ENCODE peak calls at places on chromosomes 13 and 19, in six cellular contexts. E, G, U, X, B and R are unnamed samples.

GRCh38 chr13:98162935-98163334 is 14.1 kb downstream of the RNF113B start:
- DNase-seq in B (no peak), U (no peak), G (no peak), E (no peak), X (no peak), R (no peak)

GRCh38 chr13:73138276-73138950 is 79.6 kb downstream of the KLF5 start:
- DNase-seq in G (no peak), E (peak), X (no peak), B (peak), U (no peak), R (no peak)

GRCh38 chr13:106284358-106284757 is 251.1 kb downstream of the EFNB2 start:
- DNase-seq in G (no peak), E (no peak), U (peak), X (no peak), B (peak), R (no peak)

GRCh38 chr19:10454267-10454666 is 33.9 kb downstream of the PDE4A start:
- DNase-seq in X (no peak), U (no peak), G (no peak), E (no peak), B (peak), R (no peak)

GRCh38 chr19:46015080-46015960 is 7.5 kb downstream of the PGLYRP1 start:
- DNase-seq in U (peak), B (peak), E (peak), G (peak), X (no peak), R (no peak)

GRCh38 chr13:60707878-60708277 is 310.9 kb downstream of the TDRD3 start:
- DNase-seq in G (no peak), E (no peak), X (no peak), U (no peak), B (no peak), R (no peak)

GRCh38 chr19:6424190-6424938 is at the start of gene KHSRP:
- DNase-seq in E (no peak), X (no peak), B (peak), U (no peak), G (no peak), R (no peak)

GRCh38 chr13:30422056-30422914 is at the start of gene UBE2L5:
- DNase-seq in X (peak), E (peak), U (peak), G (no peak), B (peak), R (peak)

GRCh38 chr19:30286378-30286777 is 85.8 kb upstream of the ZNF536 start:
- DNase-seq in X (no peak), G (no peak), B (no peak), U (no peak), E (no peak), R (no peak)

GRCh38 chr19:41128692-41129091 is 14.5 kb downstream of the CYP2F1 start:
- DNase-seq in G (no peak), U (no peak), X (no peak), E (no peak), B (no peak), R (no peak)

GRCh38 chr13:72400859-72401258 is 326.6 kb downstream of the MZT1 start:
- DNase-seq in B (no peak), X (no peak), U (no peak), G (no peak), E (no peak), R (no peak)

GRCh38 chr19:45179063-45179847 is 671 bp downstream of the BLOC1S3 start:
- DNase-seq in X (no peak), E (peak), U (peak), G (no peak), B (peak), R (no peak)

GRCh38 chr13:93637852-93638251 is 411.2 kb downstream of the GPC6 start:
- DNase-seq in G (no peak), U (no peak), B (no peak), E (no peak), X (no peak), R (no peak)

GRCh38 chr19:16594131-16594586 is 21.9 kb upstream of the SLC35E1 start:
- DNase-seq in G (no peak), B (no peak), E (no peak), U (no peak), X (no peak), R (no peak)

GRCh38 chr19:54554896-54555295 is 18.7 kb upstream of the LILRA2 start:
- DNase-seq in G (no peak), X (no peak), E (no peak), U (no peak), B (no peak), R (no peak)

GRCh38 chr19:49564616-49565045 is 15.7 kb downstream of the NOSIP start:
- DNase-seq in E (no peak), U (no peak), B (no peak), G (no peak), X (no peak), R (no peak)

GRCh38 chr19:16417660-16418596 is 53.8 kb downstream of the EPS15L1 start:
- DNase-seq in U (peak), E (peak), B (peak), X (peak), G (peak), R (no peak)

GRCh38 chr13:38226496-38226895 is 123.2 kb upstream of the UFM1 start:
- DNase-seq in X (no peak), E (no peak), U (no peak), B (no peak), G (no peak), R (no peak)

GRCh38 chr13:50230365-50230978 is 215.2 kb downstream of the KCNRG start:
- DNase-seq in X (no peak), U (peak), G (no peak), E (no peak), B (peak), R (no peak)

GRCh38 chr19:35673121-35673804 is 6.9 kb downstream of the UPK1A start:
- DNase-seq in G (no peak), U (peak), E (peak), B (peak), X (no peak), R (no peak)

GRCh38 chr19:13121551-13122274 is 3.6 kb downstream of the NACC1 start:
- DNase-seq in G (no peak), B (no peak), X (no peak), E (no peak), U (no peak), R (no peak)

GRCh38 chr13:114244637-114245036 is 9.9 kb downstream of the CDC16 start:
- DNase-seq in G (no peak), B (no peak), E (no peak), U (no peak), X (no peak), R (no peak)
- TF ChIP-seq CTCF in G (no peak), B (no peak), E (no peak), U (no peak), X (no peak), R (no peak)

GRCh38 chr13:109764474-109765292 is 21.7 kb downstream of the IRS2 start:
- DNase-seq in G (no peak), X (no peak), B (peak), E (no peak), U (peak), R (no peak)
- TF ChIP-seq CTCF in G (no peak), X (no peak), B (peak), E (no peak), U (peak), R (peak)

GRCh38 chr19:39390759-39391592 is at the start of the genes MED29 and PAF1:
- DNase-seq in G (no peak), B (peak), X (peak), E (peak), U (peak), R (peak)
- TF ChIP-seq CTCF in G (no peak), B (no peak), X (no peak), E (no peak), U (no peak), R (peak)

DNA sequence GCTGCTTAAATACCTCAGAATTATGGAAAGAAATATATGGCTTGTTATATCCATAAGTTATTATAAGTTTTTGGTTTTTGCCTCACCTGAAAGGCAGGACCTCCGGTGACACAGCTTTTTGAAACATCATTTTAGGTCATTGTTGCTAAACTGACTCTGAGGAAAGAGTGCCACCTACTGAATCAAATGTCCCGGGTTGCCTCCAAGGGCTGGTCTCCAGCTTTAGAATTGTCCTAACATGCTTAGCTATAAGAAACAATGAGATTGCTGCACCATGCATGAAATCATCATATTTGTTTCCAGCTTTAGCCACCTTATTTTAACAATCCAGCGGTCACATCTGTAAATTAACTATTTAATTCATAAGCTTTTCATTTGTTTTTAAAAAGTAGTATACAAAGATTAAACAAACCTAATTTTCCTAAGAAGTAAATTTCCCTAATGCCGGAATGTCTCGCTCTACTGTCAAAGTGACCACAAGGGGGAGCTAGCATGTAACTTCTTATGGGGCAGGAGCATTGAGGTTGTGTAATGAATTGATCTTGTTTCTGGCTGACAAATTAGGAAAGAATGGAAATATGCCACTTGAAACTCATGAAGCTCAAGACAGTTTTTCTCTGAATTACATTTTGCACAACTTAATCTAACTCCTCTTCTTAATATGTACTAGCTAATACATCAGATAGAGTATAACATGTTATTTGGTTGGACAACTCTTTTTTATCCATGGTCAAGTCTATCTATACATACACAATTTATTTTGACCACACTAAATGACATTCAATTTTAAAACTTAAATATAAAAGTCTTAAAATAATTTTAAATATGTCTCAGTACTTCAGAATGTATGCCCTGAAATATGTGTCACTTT is 6.7 kb upstream of the PCDH17 start:
- DNase-seq in E (peak), B (peak), X (no peak), U (peak), G (no peak), R (peak)
- TF ChIP-seq CTCF in E (peak), B (peak), X (peak), U (peak), G (no peak), R (peak)

GRCh38 chr19:8373867-8374813 is 10.2 kb downstream of the ANGPTL4 start:
- DNase-seq in B (no peak), G (no peak), E (peak), X (peak), U (no peak), R (no peak)
- TF ChIP-seq CTCF in B (no peak), G (no peak), E (no peak), X (no peak), U (no peak), R (no peak)

GRCh38 chr13:46010148-46010547 is 42.4 kb downstream of the ZC3H13 start:
- DNase-seq in X (no peak), U (no peak), G (no peak), E (no peak), B (peak), R (no peak)
- TF ChIP-seq CTCF in X (no peak), U (peak), G (no peak), E (no peak), B (peak), R (peak)

DNA sequence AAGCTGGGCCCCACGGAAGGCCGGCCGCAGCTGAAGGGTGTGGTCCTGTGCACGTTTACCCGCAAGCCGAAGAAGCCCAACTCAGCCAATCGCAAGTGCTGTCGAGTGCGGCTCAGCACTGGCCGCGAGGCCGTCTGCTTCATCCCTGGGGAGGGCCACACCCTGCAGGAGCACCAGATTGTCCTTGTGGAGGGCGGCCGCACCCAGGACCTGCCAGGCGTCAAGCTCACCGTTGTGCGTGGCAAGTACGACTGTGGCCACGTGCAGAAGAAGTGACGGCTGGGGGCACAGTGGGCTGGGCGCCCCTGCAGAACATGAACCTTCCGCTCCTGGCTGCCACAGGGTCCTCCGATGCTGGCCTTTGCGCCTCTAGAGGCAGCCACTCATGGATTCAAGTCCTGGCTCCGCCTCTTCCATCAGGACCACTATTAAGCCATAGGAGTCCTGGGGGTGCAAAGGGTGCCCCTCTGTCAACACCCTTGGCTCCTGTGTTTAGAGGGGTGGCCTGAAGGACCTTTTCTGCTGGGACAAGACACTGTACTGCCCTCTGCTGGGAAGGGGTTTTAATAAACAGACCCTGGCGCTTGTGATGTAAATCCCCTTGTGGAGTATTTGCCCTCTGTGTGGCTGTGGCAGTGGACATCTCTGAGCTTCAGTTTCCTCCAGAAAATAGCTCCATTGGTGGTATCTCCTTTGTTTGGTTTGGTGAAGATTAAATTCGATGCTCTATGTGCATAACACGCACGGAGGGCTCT is 1.9 kb downstream of the MRPS12 start:
- DNase-seq in G (no peak), U (no peak), E (no peak), X (no peak), B (peak), R (no peak)
- TF ChIP-seq CTCF in G (no peak), U (no peak), E (no peak), X (no peak), B (peak), R (peak)

GRCh38 chr19:56223481-56223880 is 21.4 kb downstream of the ZSCAN5C start:
- DNase-seq in G (no peak), B (no peak), E (no peak), U (no peak), X (no peak), R (no peak)

GRCh38 chr19:56217039-56217949 is 15.2 kb downstream of the ZSCAN5C start:
- DNase-seq in G (no peak), E (peak), B (peak), X (no peak), U (peak), R (no peak)

GRCh38 chr19:56221851-56222250 is 19.8 kb downstream of the ZSCAN5C start:
- DNase-seq in B (no peak), E (no peak), X (no peak), U (no peak), G (no peak), R (no peak)

DNA sequence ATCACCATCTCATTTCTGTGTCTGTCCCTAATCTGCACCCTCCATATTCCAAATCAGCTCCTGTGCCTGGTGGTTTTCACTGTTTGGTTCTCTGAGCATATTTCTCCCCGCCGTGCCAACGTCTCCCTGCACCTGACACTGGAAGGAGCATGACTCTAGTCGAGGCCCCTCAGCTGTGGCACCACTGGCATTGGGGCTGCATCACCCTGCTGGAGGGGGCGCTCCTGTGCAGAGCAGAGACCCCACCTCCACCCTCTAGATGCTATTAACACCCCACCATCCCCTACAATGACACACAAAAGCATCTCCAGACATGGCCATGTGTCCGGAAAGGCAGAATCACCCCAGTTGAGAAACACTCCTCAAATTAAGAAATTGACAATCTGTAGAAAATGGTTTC is 20.8 kb downstream of the ZSCAN5C start:
- DNase-seq in B (no peak), G (no peak), X (no peak), U (no peak), E (no peak), R (no peak)
- TF ChIP-seq CTCF in B (no peak), G (no peak), X (no peak), U (no peak), E (no peak), R (no peak)